ENCODE peak calls at places on chromosome 12, in seven cellular contexts. Y, T, Q, R, A, N and J are unnamed samples.

GRCh38 chr12:118641249-118641648 is 264.9 kb downstream of the SUDS3 start:
- DNase-seq in Y (no peak), T (no peak), Q (no peak), R (no peak), A (no peak), N (no peak), J (no peak)

GRCh38 chr12:71046215-71046614 is 111.6 kb downstream of the TSPAN8 start:
- DNase-seq in Y (peak; percentile 57), T (no peak), Q (no peak), R (no peak), A (no peak), N (no peak), J (no peak)

GRCh38 chr12:60257063-60257462 is 661.2 kb downstream of the SLC16A7 start:
- DNase-seq in Y (peak; percentile 18), T (no peak), Q (no peak), R (no peak), A (no peak), N (no peak), J (no peak)

GRCh38 chr12:51246254-51246853 is 7.7 kb downstream of the DAZAP2 start:
- DNase-seq in Y (no peak), T (peak; percentile 19), Q (peak; percentile 20), R (peak; percentile 17), A (no peak), N (no peak), J (peak; percentile 42)

GRCh38 chr12:49368240-49368600 is 958 bp downstream of the SPATS2 start:
- DNase-seq in Y (no peak), T (no peak), Q (no peak), R (no peak), A (no peak), N (no peak), J (no peak)

GRCh38 chr12:63154560-63154959 is 3.6 kb upstream of the AVPR1A start:
- DNase-seq in Y (no peak), T (no peak), Q (no peak), R (no peak), A (no peak), N (no peak), J (no peak)

GRCh38 chr12:29733060-29733459 is 50.7 kb downstream of the TMTC1 start:
- DNase-seq in Y (no peak), T (no peak), Q (no peak), R (no peak), A (no peak), N (no peak), J (no peak)

GRCh38 chr12:62933871-62934798 is 815 bp downstream of the PPM1H start:
- DNase-seq in Y (peak; percentile 9), T (peak; percentile 19), Q (no peak), R (peak; percentile 35), A (no peak), N (no peak), J (peak; percentile 44)

GRCh38 chr12:62922539-62922938 is 12.4 kb downstream of the PPM1H start:
- DNase-seq in Y (peak; percentile 9), T (no peak), Q (no peak), R (no peak), A (no peak), N (no peak), J (no peak)

GRCh38 chr12:78824918-78825317 is 39.7 kb upstream of the SYT1 start:
- DNase-seq in Y (no peak), T (no peak), Q (no peak), R (no peak), A (no peak), N (no peak), J (no peak)

GRCh38 chr12:40117818-40118217 is 11.9 kb upstream of the SLC2A13 start:
- DNase-seq in Y (no peak), T (no peak), Q (no peak), R (no peak), A (no peak), N (no peak), J (no peak)

GRCh38 chr12:100164153-100164704 is 21.6 kb upstream of the BLTP3B start:
- DNase-seq in Y (no peak), T (no peak), Q (no peak), R (no peak), A (no peak), N (no peak), J (no peak)

GRCh38 chr12:6226002-6226700 is 26.0 kb downstream of the CD9 start:
- DNase-seq in Y (peak; percentile 80), T (no peak), Q (no peak), R (peak; percentile 63), A (no peak), N (no peak), J (peak; percentile 68)

GRCh38 chr12:124160102-124160501 is 134.8 kb upstream of the RFLNA start:
- DNase-seq in Y (no peak), T (no peak), Q (no peak), R (no peak), A (no peak), N (no peak), J (no peak)

GRCh38 chr12:76611533-76611932 is 52.0 kb upstream of the OSBPL8 start:
- DNase-seq in Y (peak; percentile 83), T (no peak), Q (no peak), R (no peak), A (no peak), N (peak; percentile 70), J (no peak)

GRCh38 chr12:3441435-3441834 is 49.6 kb upstream of the PRMT8 start:
- DNase-seq in Y (no peak), T (no peak), Q (no peak), R (no peak), A (no peak), N (no peak), J (no peak)

GRCh38 chr12:1949771-1950470 is 31.5 kb upstream of the CACNA2D4 start:
- DNase-seq in Y (no peak), T (no peak), Q (no peak), R (no peak), A (no peak), N (no peak), J (no peak)

GRCh38 chr12:115451785-115452736 is 768.1 kb upstream of the TBX3 start:
- DNase-seq in Y (no peak), T (no peak), Q (no peak), R (no peak), A (no peak), N (no peak), J (peak; percentile 39)

GRCh38 chr12:23495472-23495871 is 454.0 kb downstream of the SOX5 start:
- DNase-seq in Y (no peak), T (no peak), Q (no peak), R (no peak), A (no peak), N (no peak), J (no peak)

GRCh38 chr12:67630373-67631088 is 18.0 kb upstream of the DYRK2 start:
- DNase-seq in Y (no peak), T (peak; percentile 85), Q (peak; percentile 87), R (peak; percentile 69), A (no peak), N (no peak), J (peak; percentile 54)

GRCh38 chr12:7021956-7022355 is 3.7 kb upstream of the LPCAT3 start:
- DNase-seq in Y (no peak), T (no peak), Q (no peak), R (no peak), A (no peak), N (no peak), J (no peak)

GRCh38 chr12:87383705-87384104 is 645.5 kb downstream of the C12orf50 start:
- DNase-seq in Y (no peak), T (no peak), Q (no peak), R (no peak), A (no peak), N (no peak), J (no peak)

GRCh38 chr12:69339999-69340398 is 8.2 kb upstream of the LYZ start:
- DNase-seq in Y (no peak), T (no peak), Q (no peak), R (no peak), A (no peak), N (no peak), J (no peak)

GRCh38 chr12:25495336-25496097 is 57.6 kb downstream of the LMNTD1 start:
- DNase-seq in Y (peak; percentile 49), T (no peak), Q (no peak), R (no peak), A (no peak), N (peak; percentile 64), J (no peak)

GRCh38 chr12:4526923-4527546 is 11.7 kb upstream of the RAD51AP1 start:
- DNase-seq in Y (no peak), T (no peak), Q (no peak), R (no peak), A (no peak), N (no peak), J (no peak)

GRCh38 chr12:33514893-33515292 is 75.3 kb upstream of the SYT10 start:
- DNase-seq in Y (no peak), T (no peak), Q (no peak), R (no peak), A (no peak), N (no peak), J (no peak)

GRCh38 chr12:46088040-46088439 is 97.7 kb upstream of the SCAF11 start:
- DNase-seq in Y (no peak), T (no peak), Q (no peak), R (no peak), A (no peak), N (no peak), J (no peak)

GRCh38 chr12:51270847-51271518 is 768 bp upstream of the SMAGP start:
- DNase-seq in Y (peak; percentile 72), T (no peak), Q (no peak), R (no peak), A (no peak), N (peak; percentile 58), J (no peak)

GRCh38 chr12:47679785-47680184 is 26.0 kb downstream of the RPAP3 start:
- DNase-seq in Y (no peak), T (no peak), Q (no peak), R (no peak), A (no peak), N (no peak), J (no peak)

GRCh38 chr12:76455582-76456345 is 103.8 kb downstream of the OSBPL8 start:
- DNase-seq in Y (peak; percentile 67), T (peak; percentile 40), Q (no peak), R (no peak), A (no peak), N (peak; percentile 64), J (no peak)

GRCh38 chr12:7787574-7788315 is 1.5 kb upstream of the NANOG start:
- DNase-seq in Y (peak; percentile 28), T (no peak), Q (no peak), R (no peak), A (no peak), N (no peak), J (no peak)

GRCh38 chr12:94553130-94553519 is 93.5 kb upstream of the CEP83 start:
- DNase-seq in Y (peak; percentile 67), T (no peak), Q (no peak), R (no peak), A (no peak), N (peak; percentile 42), J (no peak)

GRCh38 chr12:44774815-44775411 is 101.2 kb downstream of the NELL2 start:
- DNase-seq in Y (peak; percentile 2), T (peak; percentile 58), Q (peak; percentile 65), R (peak; percentile 29), A (no peak), N (no peak), J (peak; percentile 41)

GRCh38 chr12:98744692-98745091 is 99.6 kb downstream of the APAF1 start:
- DNase-seq in Y (no peak), T (no peak), Q (no peak), R (no peak), A (no peak), N (no peak), J (no peak)

GRCh38 chr12:85632390-85632789 is 203.8 kb downstream of the RASSF9 start:
- DNase-seq in Y (no peak), T (no peak), Q (no peak), R (no peak), A (no peak), N (no peak), J (no peak)

GRCh38 chr12:1282670-1283361 is 291.8 kb downstream of the ERC1 start:
- DNase-seq in Y (no peak), T (no peak), Q (no peak), R (peak; percentile 13), A (no peak), N (no peak), J (peak; percentile 35)

GRCh38 chr12:14454098-14454907 is 88.8 kb downstream of the ATF7IP start:
- DNase-seq in Y (peak; percentile 1), T (peak; percentile 30), Q (peak; percentile 11), R (no peak), A (no peak), N (peak; percentile 30), J (peak; percentile 23)

GRCh38 chr12:106446429-106447092 is 89.0 kb downstream of the POLR3B start:
- DNase-seq in Y (no peak), T (no peak), Q (no peak), R (no peak), A (no peak), N (no peak), J (no peak)